ENCODE peak calls at places on chromosomes 13 and 19, in eight cellular contexts. One of them, this sample, is unnamed.

GRCh38 chr19:57437931-57438330 is 2.8 kb downstream of the ZNF749 start:
- DNase-seq in neural crest cell: no peak
- DNase-seq in T-cell: no peak
- DNase-seq in CD4-positive, CD25-positive, alpha-beta regulatory T cell: no peak
- DNase-seq in stimulated activated CD4-positive, alpha-beta T cell treated with anti-CD3 and anti-CD28 coated beads, TNF-alpha, amount 100 ng/mL, for 24 hours: no peak
- DNase-seq in H7: no peak
- DNase-seq in ecto neural progenitor cell: no peak
- DNase-seq in astrocyte of the spinal cord: no peak
- DNase-seq in this sample: no peak

GRCh38 chr13:49369876-49370275 is 74.0 kb downstream of the CAB39L start:
- DNase-seq in T-cell: no peak
- DNase-seq in CD4-positive, CD25-positive, alpha-beta regulatory T cell: no peak
- DNase-seq in ecto neural progenitor cell: no peak
- DNase-seq in stimulated activated CD4-positive, alpha-beta T cell treated with anti-CD3 and anti-CD28 coated beads, TNF-alpha, amount 100 ng/mL, for 24 hours: no peak
- DNase-seq in astrocyte of the spinal cord: no peak
- DNase-seq in H7: no peak
- DNase-seq in neural crest cell: no peak
- DNase-seq in this sample: no peak

GRCh38 chr13:79810671-79811070 is 329.7 kb downstream of the NDFIP2 start:
- DNase-seq in ecto neural progenitor cell: no peak
- DNase-seq in neural crest cell: no peak
- DNase-seq in CD4-positive, CD25-positive, alpha-beta regulatory T cell: no peak
- DNase-seq in astrocyte of the spinal cord: peak
- DNase-seq in H7: peak
- DNase-seq in T-cell: no peak
- DNase-seq in stimulated activated CD4-positive, alpha-beta T cell treated with anti-CD3 and anti-CD28 coated beads, TNF-alpha, amount 100 ng/mL, for 24 hours: no peak
- DNase-seq in this sample: peak

GRCh38 chr13:51714663-51715168 is 89.2 kb downstream of the DHRS12 start:
- DNase-seq in astrocyte of the spinal cord: peak
- DNase-seq in CD4-positive, CD25-positive, alpha-beta regulatory T cell: no peak
- DNase-seq in T-cell: no peak
- DNase-seq in neural crest cell: no peak
- DNase-seq in ecto neural progenitor cell: no peak
- DNase-seq in stimulated activated CD4-positive, alpha-beta T cell treated with anti-CD3 and anti-CD28 coated beads, TNF-alpha, amount 100 ng/mL, for 24 hours: no peak
- DNase-seq in H7: no peak
- DNase-seq in this sample: no peak

GRCh38 chr19:17614476-17614875 is 59.0 kb downstream of the COLGALT1 start:
- DNase-seq in neural crest cell: no peak
- DNase-seq in H7: no peak
- DNase-seq in T-cell: no peak
- DNase-seq in CD4-positive, CD25-positive, alpha-beta regulatory T cell: no peak
- DNase-seq in stimulated activated CD4-positive, alpha-beta T cell treated with anti-CD3 and anti-CD28 coated beads, TNF-alpha, amount 100 ng/mL, for 24 hours: no peak
- DNase-seq in astrocyte of the spinal cord: no peak
- DNase-seq in ecto neural progenitor cell: no peak
- DNase-seq in this sample: no peak

GRCh38 chr13:42602910-42603309 is 29.0 kb downstream of the TNFSF11 start:
- DNase-seq in CD4-positive, CD25-positive, alpha-beta regulatory T cell: no peak
- DNase-seq in T-cell: no peak
- DNase-seq in ecto neural progenitor cell: no peak
- DNase-seq in astrocyte of the spinal cord: no peak
- DNase-seq in H7: no peak
- DNase-seq in stimulated activated CD4-positive, alpha-beta T cell treated with anti-CD3 and anti-CD28 coated beads, TNF-alpha, amount 100 ng/mL, for 24 hours: no peak
- DNase-seq in neural crest cell: no peak
- DNase-seq in this sample: no peak

GRCh38 chr19:49570138-49570856 is 10.1 kb downstream of the NOSIP start:
- DNase-seq in ecto neural progenitor cell: peak
- DNase-seq in astrocyte of the spinal cord: peak
- DNase-seq in T-cell: peak
- DNase-seq in neural crest cell: peak
- DNase-seq in CD4-positive, CD25-positive, alpha-beta regulatory T cell: peak
- DNase-seq in stimulated activated CD4-positive, alpha-beta T cell treated with anti-CD3 and anti-CD28 coated beads, TNF-alpha, amount 100 ng/mL, for 24 hours: peak
- DNase-seq in H7: peak
- DNase-seq in this sample: peak

GRCh38 chr19:9958451-9958850 is 22.1 kb upstream of the OLFM2 start:
- DNase-seq in neural crest cell: no peak
- DNase-seq in H7: no peak
- DNase-seq in T-cell: no peak
- DNase-seq in ecto neural progenitor cell: no peak
- DNase-seq in astrocyte of the spinal cord: peak
- DNase-seq in stimulated activated CD4-positive, alpha-beta T cell treated with anti-CD3 and anti-CD28 coated beads, TNF-alpha, amount 100 ng/mL, for 24 hours: no peak
- DNase-seq in CD4-positive, CD25-positive, alpha-beta regulatory T cell: no peak
- DNase-seq in this sample: peak

GRCh38 chr13:25249001-25249543 is 38.2 kb downstream of the MTMR6 start:
- DNase-seq in neural crest cell: no peak
- DNase-seq in astrocyte of the spinal cord: peak
- DNase-seq in H7: peak
- DNase-seq in stimulated activated CD4-positive, alpha-beta T cell treated with anti-CD3 and anti-CD28 coated beads, TNF-alpha, amount 100 ng/mL, for 24 hours: no peak
- DNase-seq in CD4-positive, CD25-positive, alpha-beta regulatory T cell: no peak
- DNase-seq in T-cell: no peak
- DNase-seq in ecto neural progenitor cell: no peak
- DNase-seq in this sample: peak

GRCh38 chr13:92823059-92823458 is 403.5 kb upstream of the GPC6 start:
- DNase-seq in H7: no peak
- DNase-seq in astrocyte of the spinal cord: no peak
- DNase-seq in T-cell: no peak
- DNase-seq in ecto neural progenitor cell: no peak
- DNase-seq in CD4-positive, CD25-positive, alpha-beta regulatory T cell: no peak
- DNase-seq in stimulated activated CD4-positive, alpha-beta T cell treated with anti-CD3 and anti-CD28 coated beads, TNF-alpha, amount 100 ng/mL, for 24 hours: no peak
- DNase-seq in neural crest cell: no peak
- DNase-seq in this sample: no peak

GRCh38 chr19:29945433-29945832 is 3.4 kb downstream of the URI1 start:
- DNase-seq in CD4-positive, CD25-positive, alpha-beta regulatory T cell: no peak
- DNase-seq in astrocyte of the spinal cord: no peak
- DNase-seq in stimulated activated CD4-positive, alpha-beta T cell treated with anti-CD3 and anti-CD28 coated beads, TNF-alpha, amount 100 ng/mL, for 24 hours: no peak
- DNase-seq in H7: no peak
- DNase-seq in ecto neural progenitor cell: no peak
- DNase-seq in T-cell: no peak
- DNase-seq in neural crest cell: no peak
- DNase-seq in this sample: no peak

GRCh38 chr19:10544753-10545251 is 1.1 kb downstream of the ATG4D start:
- DNase-seq in stimulated activated CD4-positive, alpha-beta T cell treated with anti-CD3 and anti-CD28 coated beads, TNF-alpha, amount 100 ng/mL, for 24 hours: no peak
- DNase-seq in H7: peak
- DNase-seq in T-cell: no peak
- DNase-seq in ecto neural progenitor cell: no peak
- DNase-seq in astrocyte of the spinal cord: no peak
- DNase-seq in neural crest cell: no peak
- DNase-seq in CD4-positive, CD25-positive, alpha-beta regulatory T cell: no peak
- DNase-seq in this sample: no peak

GRCh38 chr13:40665754-40666057 is 735 bp downstream of the FOXO1 start:
- DNase-seq in stimulated activated CD4-positive, alpha-beta T cell treated with anti-CD3 and anti-CD28 coated beads, TNF-alpha, amount 100 ng/mL, for 24 hours: no peak
- DNase-seq in ecto neural progenitor cell: no peak
- DNase-seq in astrocyte of the spinal cord: no peak
- DNase-seq in H7: peak
- DNase-seq in T-cell: peak
- DNase-seq in CD4-positive, CD25-positive, alpha-beta regulatory T cell: peak
- DNase-seq in neural crest cell: no peak
- DNase-seq in this sample: no peak

GRCh38 chr19:18562086-18562485 is 4.4 kb downstream of the KXD1 start:
- DNase-seq in T-cell: no peak
- DNase-seq in stimulated activated CD4-positive, alpha-beta T cell treated with anti-CD3 and anti-CD28 coated beads, TNF-alpha, amount 100 ng/mL, for 24 hours: no peak
- DNase-seq in CD4-positive, CD25-positive, alpha-beta regulatory T cell: no peak
- DNase-seq in H7: no peak
- DNase-seq in astrocyte of the spinal cord: no peak
- DNase-seq in ecto neural progenitor cell: no peak
- DNase-seq in neural crest cell: no peak
- DNase-seq in this sample: no peak

GRCh38 chr19:10230155-10230903 is 802 bp downstream of the S1PR2 start:
- DNase-seq in stimulated activated CD4-positive, alpha-beta T cell treated with anti-CD3 and anti-CD28 coated beads, TNF-alpha, amount 100 ng/mL, for 24 hours: peak
- DNase-seq in neural crest cell: peak
- DNase-seq in H7: peak
- DNase-seq in ecto neural progenitor cell: peak
- DNase-seq in astrocyte of the spinal cord: no peak
- DNase-seq in T-cell: peak
- DNase-seq in CD4-positive, CD25-positive, alpha-beta regulatory T cell: peak
- DNase-seq in this sample: no peak

This sample was measured in H4.